ENCODE peak calls at places on chromosomes 12 and 14, in nine cellular contexts. One of them, this sample, is unnamed.

GRCh38 chr12:85920324-85920947 is 46.3 kb downstream of the NTS start:
- DNase-seq in suprapubic skin: no peak
- DNase-seq in ovary: no peak
- DNase-seq in upper lobe of left lung: no peak
- DNase-seq in GM12878: no peak
- DNase-seq in stomach: no peak
- DNase-seq in SK-N-SH: peak
- DNase-seq in esophagus muscularis mucosa: no peak
- DNase-seq in A549: peak
- DNase-seq in this sample: no peak

GRCh38 chr12:59075141-59075540 is 154.8 kb upstream of the LRIG3 start:
- DNase-seq in SK-N-SH: no peak
- DNase-seq in esophagus muscularis mucosa: no peak
- DNase-seq in GM12878: no peak
- DNase-seq in suprapubic skin: no peak
- DNase-seq in ovary: no peak
- DNase-seq in upper lobe of left lung: no peak
- DNase-seq in A549: no peak
- DNase-seq in stomach: no peak
- DNase-seq in this sample: no peak

GRCh38 chr12:81953541-81953940 is 194.4 kb upstream of the PPFIA2 start:
- DNase-seq in ovary: no peak
- DNase-seq in upper lobe of left lung: no peak
- DNase-seq in suprapubic skin: no peak
- DNase-seq in GM12878: no peak
- DNase-seq in SK-N-SH: no peak
- DNase-seq in stomach: no peak
- DNase-seq in A549: no peak
- DNase-seq in esophagus muscularis mucosa: no peak
- DNase-seq in this sample: no peak

GRCh38 chr12:89999699-90000505 is 291.3 kb upstream of the ATP2B1 start:
- DNase-seq in SK-N-SH: no peak
- DNase-seq in esophagus muscularis mucosa: no peak
- DNase-seq in upper lobe of left lung: no peak
- DNase-seq in stomach: no peak
- DNase-seq in ovary: no peak
- DNase-seq in GM12878: no peak
- DNase-seq in A549: no peak
- DNase-seq in suprapubic skin: no peak
- DNase-seq in this sample: no peak

GRCh38 chr14:95611293-95611880 is 74.8 kb upstream of the TCL1B start:
- DNase-seq in GM12878: no peak
- DNase-seq in esophagus muscularis mucosa: no peak
- DNase-seq in ovary: no peak
- DNase-seq in upper lobe of left lung: no peak
- DNase-seq in A549: no peak
- DNase-seq in SK-N-SH: no peak
- DNase-seq in stomach: no peak
- DNase-seq in suprapubic skin: no peak
- DNase-seq in this sample: no peak

GRCh38 chr12:93163260-93164036 is 214.3 kb upstream of the NUDT4 start:
- DNase-seq in A549: no peak
- DNase-seq in GM12878: no peak
- DNase-seq in esophagus muscularis mucosa: no peak
- DNase-seq in SK-N-SH: no peak
- DNase-seq in ovary: no peak
- DNase-seq in upper lobe of left lung: no peak
- DNase-seq in stomach: no peak
- DNase-seq in suprapubic skin: no peak
- DNase-seq in this sample: no peak

GRCh38 chr12:11709513-11709912 is 60.0 kb downstream of the ETV6 start:
- DNase-seq in ovary: no peak
- DNase-seq in suprapubic skin: no peak
- DNase-seq in upper lobe of left lung: no peak
- DNase-seq in esophagus muscularis mucosa: no peak
- DNase-seq in stomach: no peak
- DNase-seq in GM12878: no peak
- DNase-seq in SK-N-SH: no peak
- DNase-seq in A549: no peak
- DNase-seq in this sample: no peak

GRCh38 chr12:121138284-121138683 is 5.6 kb downstream of the P2RX7 start:
- DNase-seq in suprapubic skin: no peak
- DNase-seq in stomach: no peak
- DNase-seq in SK-N-SH: no peak
- DNase-seq in ovary: no peak
- DNase-seq in esophagus muscularis mucosa: no peak
- DNase-seq in upper lobe of left lung: no peak
- DNase-seq in A549: peak
- DNase-seq in GM12878: no peak
- DNase-seq in this sample: no peak

GRCh38 chr14:23406244-23406643 is 1.8 kb downstream of the MYH6 start:
- DNase-seq in esophagus muscularis mucosa: no peak
- DNase-seq in stomach: no peak
- DNase-seq in A549: no peak
- DNase-seq in upper lobe of left lung: no peak
- DNase-seq in GM12878: no peak
- DNase-seq in SK-N-SH: no peak
- DNase-seq in suprapubic skin: no peak
- DNase-seq in ovary: no peak
- DNase-seq in this sample: no peak

GRCh38 chr12:124394462-124395128 is 99.7 kb downstream of the RFLNA start:
- DNase-seq in upper lobe of left lung: no peak
- DNase-seq in SK-N-SH: no peak
- DNase-seq in ovary: no peak
- DNase-seq in suprapubic skin: no peak
- DNase-seq in A549: peak
- DNase-seq in esophagus muscularis mucosa: no peak
- DNase-seq in GM12878: no peak
- DNase-seq in stomach: no peak
- DNase-seq in this sample: no peak

GRCh38 chr14:65879218-65880009 is 466.9 kb downstream of the FUT8 start:
- DNase-seq in suprapubic skin: no peak
- DNase-seq in GM12878: no peak
- DNase-seq in esophagus muscularis mucosa: no peak
- DNase-seq in ovary: no peak
- DNase-seq in SK-N-SH: no peak
- DNase-seq in A549: peak
- DNase-seq in stomach: no peak
- DNase-seq in upper lobe of left lung: no peak
- DNase-seq in this sample: no peak

GRCh38 chr14:104968541-104969401 is 9.4 kb downstream of the AHNAK2 start:
- DNase-seq in suprapubic skin: peak
- DNase-seq in stomach: no peak
- DNase-seq in ovary: no peak
- DNase-seq in esophagus muscularis mucosa: no peak
- DNase-seq in GM12878: no peak
- DNase-seq in upper lobe of left lung: no peak
- DNase-seq in A549: peak
- DNase-seq in SK-N-SH: peak
- DNase-seq in this sample: no peak

GRCh38 chr14:99272669-99273024 is 650 bp upstream of the BCL11B start:
- DNase-seq in GM12878: no peak
- DNase-seq in esophagus muscularis mucosa: no peak
- DNase-seq in A549: no peak
- DNase-seq in upper lobe of left lung: no peak
- DNase-seq in stomach: no peak
- DNase-seq in suprapubic skin: no peak
- DNase-seq in ovary: no peak
- DNase-seq in SK-N-SH: no peak
- DNase-seq in this sample: no peak

GRCh38 chr12:129531004-129531403 is 372.8 kb downstream of the TMEM132D start:
- DNase-seq in SK-N-SH: no peak
- DNase-seq in suprapubic skin: no peak
- DNase-seq in A549: no peak
- DNase-seq in stomach: peak
- DNase-seq in GM12878: no peak
- DNase-seq in esophagus muscularis mucosa: no peak
- DNase-seq in upper lobe of left lung: no peak
- DNase-seq in ovary: no peak
- DNase-seq in this sample: peak

GRCh38 chr12:121637231-121637914 is 11.0 kb downstream of the ORAI1 start:
- DNase-seq in ovary: no peak
- DNase-seq in suprapubic skin: peak
- DNase-seq in upper lobe of left lung: peak
- DNase-seq in GM12878: no peak
- DNase-seq in stomach: peak
- DNase-seq in SK-N-SH: no peak
- DNase-seq in esophagus muscularis mucosa: no peak
- DNase-seq in A549: no peak
- DNase-seq in this sample: peak

GRCh38 chr12:42396473-42397259 is 70.7 kb downstream of the PPHLN1 start:
- DNase-seq in GM12878: no peak
- DNase-seq in suprapubic skin: no peak
- DNase-seq in upper lobe of left lung: no peak
- DNase-seq in ovary: no peak
- DNase-seq in esophagus muscularis mucosa: no peak
- DNase-seq in SK-N-SH: no peak
- DNase-seq in stomach: no peak
- DNase-seq in A549: no peak
- DNase-seq in this sample: no peak

GRCh38 chr12:5807538-5808219 is 137.4 kb downstream of the ANO2 start:
- DNase-seq in A549: no peak
- DNase-seq in SK-N-SH: no peak
- DNase-seq in suprapubic skin: no peak
- DNase-seq in ovary: no peak
- DNase-seq in GM12878: no peak
- DNase-seq in stomach: no peak
- DNase-seq in upper lobe of left lung: no peak
- DNase-seq in esophagus muscularis mucosa: no peak
- DNase-seq in this sample: no peak
- TF ChIP-seq EP300 in A549: no peak
- TF ChIP-seq EP300 in SK-N-SH: no peak
- TF ChIP-seq EP300 in suprapubic skin: no peak
- TF ChIP-seq EP300 in ovary: no peak
- TF ChIP-seq EP300 in GM12878: no peak
- TF ChIP-seq EP300 in stomach: no peak
- TF ChIP-seq EP300 in upper lobe of left lung: no peak
- TF ChIP-seq EP300 in esophagus muscularis mucosa: no peak
- TF ChIP-seq EP300 in this sample: no peak

GRCh38 chr12:26935636-26936378 is 2.0 kb downstream of the INTS13 start:
- DNase-seq in esophagus muscularis mucosa: no peak
- DNase-seq in GM12878: no peak
- DNase-seq in SK-N-SH: no peak
- DNase-seq in stomach: no peak
- DNase-seq in A549: no peak
- DNase-seq in suprapubic skin: no peak
- DNase-seq in upper lobe of left lung: no peak
- DNase-seq in ovary: no peak
- DNase-seq in this sample: no peak
- TF ChIP-seq EP300 in esophagus muscularis mucosa: no peak
- TF ChIP-seq EP300 in GM12878: no peak
- TF ChIP-seq EP300 in SK-N-SH: no peak
- TF ChIP-seq EP300 in stomach: no peak
- TF ChIP-seq EP300 in A549: no peak
- TF ChIP-seq EP300 in suprapubic skin: no peak
- TF ChIP-seq EP300 in upper lobe of left lung: no peak
- TF ChIP-seq EP300 in ovary: no peak
- TF ChIP-seq EP300 in this sample: no peak

DNA sequence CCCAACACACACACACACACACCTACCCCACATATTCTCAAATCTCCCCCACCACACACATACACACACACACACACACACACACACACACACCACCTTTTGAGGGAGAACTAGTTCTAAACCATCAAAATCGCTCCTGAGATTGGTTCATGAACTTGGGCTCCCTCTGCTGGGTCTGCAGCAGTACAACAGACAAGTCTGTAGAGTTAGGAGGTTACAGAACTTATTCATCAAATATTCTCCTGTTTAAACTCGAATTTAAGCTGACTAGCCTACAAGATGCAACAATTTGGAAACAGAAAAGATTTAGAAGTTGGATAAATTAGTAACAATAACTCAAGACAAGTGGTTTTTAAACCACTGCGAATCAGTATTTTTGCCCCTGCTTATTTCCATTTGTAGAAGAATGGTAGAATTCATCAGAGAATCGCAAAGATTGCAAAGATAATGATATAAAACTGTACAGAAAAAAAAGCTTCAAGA is 136.4 kb upstream of the USP15 start:
- DNase-seq in stomach: peak
- DNase-seq in upper lobe of left lung: peak
- DNase-seq in A549: peak
- DNase-seq in esophagus muscularis mucosa: no peak
- DNase-seq in GM12878: no peak
- DNase-seq in ovary: peak
- DNase-seq in SK-N-SH: peak
- DNase-seq in suprapubic skin: no peak
- DNase-seq in this sample: peak
- TF ChIP-seq EP300 in stomach: no peak
- TF ChIP-seq EP300 in upper lobe of left lung: no peak
- TF ChIP-seq EP300 in A549: no peak
- TF ChIP-seq EP300 in esophagus muscularis mucosa: no peak
- TF ChIP-seq EP300 in GM12878: no peak
- TF ChIP-seq EP300 in ovary: no peak
- TF ChIP-seq EP300 in SK-N-SH: no peak
- TF ChIP-seq EP300 in suprapubic skin: no peak
- TF ChIP-seq EP300 in this sample: no peak

GRCh38 chr14:74645244-74645643 is 33.2 kb upstream of the LTBP2 start:
- DNase-seq in stomach: no peak
- DNase-seq in A549: no peak
- DNase-seq in SK-N-SH: no peak
- DNase-seq in esophagus muscularis mucosa: no peak
- DNase-seq in GM12878: no peak
- DNase-seq in ovary: no peak
- DNase-seq in suprapubic skin: no peak
- DNase-seq in upper lobe of left lung: no peak
- DNase-seq in this sample: no peak
- TF ChIP-seq EP300 in stomach: no peak
- TF ChIP-seq EP300 in A549: no peak
- TF ChIP-seq EP300 in SK-N-SH: no peak
- TF ChIP-seq EP300 in esophagus muscularis mucosa: no peak
- TF ChIP-seq EP300 in GM12878: no peak
- TF ChIP-seq EP300 in ovary: no peak
- TF ChIP-seq EP300 in suprapubic skin: no peak
- TF ChIP-seq EP300 in upper lobe of left lung: no peak
- TF ChIP-seq EP300 in this sample: no peak

DNA sequence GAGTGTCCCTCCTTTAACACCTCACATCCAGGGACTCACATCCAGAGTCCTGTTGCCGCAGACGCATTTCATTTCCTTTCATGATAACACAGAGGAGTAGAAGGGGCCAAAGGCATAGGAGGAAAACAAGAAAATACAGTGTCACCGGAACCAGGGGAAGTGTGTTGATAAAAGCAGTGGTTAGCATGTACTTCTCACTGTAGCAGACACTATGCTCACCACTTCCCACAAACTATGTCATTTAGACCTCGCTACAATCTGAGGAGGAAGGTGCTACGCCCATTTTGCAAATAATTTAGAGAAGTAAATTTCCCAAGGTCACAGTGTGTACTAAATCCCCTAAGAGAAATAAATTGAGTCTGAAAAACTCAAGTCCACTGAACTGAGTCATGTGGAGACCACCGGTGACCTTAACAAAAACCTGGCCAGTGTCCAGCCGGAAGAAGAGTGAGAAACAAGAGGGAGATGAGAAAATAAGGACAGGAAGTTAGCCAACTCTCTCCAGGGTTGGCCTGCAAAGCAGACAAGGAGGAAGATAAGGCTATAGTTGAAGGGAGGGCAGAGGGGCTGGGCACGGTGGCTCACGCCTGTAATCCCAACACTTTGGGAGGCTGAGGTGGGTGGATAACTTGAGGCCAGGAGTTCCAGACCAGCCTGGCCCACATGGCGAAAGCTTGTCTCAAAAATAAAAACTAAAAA is 25.8 kb upstream of the TMCC3 start:
- DNase-seq in GM12878: peak
- DNase-seq in A549: no peak
- DNase-seq in stomach: peak
- DNase-seq in SK-N-SH: no peak
- DNase-seq in suprapubic skin: no peak
- DNase-seq in upper lobe of left lung: peak
- DNase-seq in esophagus muscularis mucosa: no peak
- DNase-seq in ovary: peak
- DNase-seq in this sample: peak
- TF ChIP-seq EP300 in GM12878: peak
- TF ChIP-seq EP300 in A549: no peak
- TF ChIP-seq EP300 in stomach: no peak
- TF ChIP-seq EP300 in SK-N-SH: no peak
- TF ChIP-seq EP300 in suprapubic skin: no peak
- TF ChIP-seq EP300 in upper lobe of left lung: no peak
- TF ChIP-seq EP300 in esophagus muscularis mucosa: no peak
- TF ChIP-seq EP300 in ovary: no peak
- TF ChIP-seq EP300 in this sample: no peak

This sample was measured in transverse colon.